ENCODE peak calls at places on chromosomes 1 and 21, in five cellular contexts. U is pancreas, L is ovary, B is glutamatergic neuron, P is HFFc6. I is an unnamed sample.
A peak's percentile ranks its signal among the peaks of the same experiment; 100 is the strongest.

GRCh38 chr1:200862713-200863415 is 9.9 kb upstream of the GPR25 start:
- DNase-seq in B (no peak), P (no peak), L (no peak), U (no peak), I (no peak)

GRCh38 chr1:207787776-207788175 is 35.9 kb downstream of the CD46 start:
- DNase-seq in B (no peak), L (no peak), U (no peak), P (peak; percentile 58), I (no peak)

GRCh38 chr1:18957136-18957521 is 653 bp upstream of the IFFO2 start:
- DNase-seq in B (no peak), L (no peak), U (peak; percentile 72), P (no peak), I (no peak)

GRCh38 chr1:210223174-210223904 is 9.3 kb upstream of the SERTAD4 start:
- DNase-seq in L (no peak), B (no peak), P (no peak), U (no peak), I (no peak)

GRCh38 chr1:230408971-230409370 is 17.2 kb downstream of the PGBD5 start:
- DNase-seq in P (no peak), L (no peak), B (no peak), U (no peak), I (no peak)

GRCh38 chr1:11537380-11537764 is 58.4 kb downstream of the DISP3 start:
- DNase-seq in B (no peak), U (no peak), P (no peak), L (no peak), I (no peak)

GRCh38 chr1:12282142-12282541 is 52.3 kb downstream of the VPS13D start:
- DNase-seq in B (no peak), P (no peak), U (no peak), L (no peak), I (no peak)

GRCh38 chr1:11826946-11827345 is 20.6 kb downstream of the NPPA start:
- DNase-seq in B (no peak), P (no peak), U (no peak), L (no peak), I (no peak)

GRCh38 chr21:45074048-45074817 is at the start of gene ADARB1:
- DNase-seq in B (peak; percentile 75), L (peak; percentile 78), U (peak; percentile 87), P (no peak), I (peak; percentile 56)

GRCh38 chr1:201359031-201359872 is 18.2 kb downstream of the TNNT2 start:
- DNase-seq in P (no peak), L (no peak), B (peak; percentile 35), U (peak; percentile 44), I (no peak)

GRCh38 chr1:8182034-8182761 is 135.7 kb upstream of the SLC45A1 start:
- DNase-seq in B (no peak), L (no peak), P (peak; percentile 39), U (no peak), I (no peak)

I was measured in NCI-H1930.